ENCODE peak calls at places on chromosomes 5 and 9, in six cellular contexts. E, M, J, I, H and Q are unnamed samples.

GRCh38 chr5:139268364-139269202 is 25.0 kb upstream of the MATR3 start:
- DNase-seq in H (peak), J (no peak), I (no peak), M (no peak), E (no peak), Q (no peak)

GRCh38 chr9:125789196-125789595 is 42.0 kb downstream of the PBX3 start:
- DNase-seq in E (no peak), I (no peak), J (no peak), H (no peak), M (no peak), Q (no peak)

GRCh38 chr9:7461791-7462190 is 337.8 kb downstream of the DMAC1 start:
- DNase-seq in M (no peak), H (no peak), J (no peak), I (no peak), E (no peak), Q (no peak)

GRCh38 chr5:142659405-142659804 is 26.5 kb downstream of the FGF1 start:
- DNase-seq in E (no peak), H (no peak), I (no peak), M (no peak), J (no peak), Q (no peak)

GRCh38 chr5:154309361-154309725 is 118.8 kb downstream of the GALNT10 start:
- DNase-seq in J (no peak), H (no peak), M (no peak), I (peak), E (no peak), Q (no peak)

GRCh38 chr9:114606068-114606467 is 5.0 kb upstream of the TMEM268 start:
- DNase-seq in M (no peak), E (no peak), I (no peak), J (no peak), H (no peak), Q (peak)

GRCh38 chr5:44779167-44779566 is 29.6 kb upstream of the MRPS30 start:
- DNase-seq in H (no peak), J (no peak), E (no peak), M (no peak), I (no peak), Q (no peak)

GRCh38 chr9:110942522-110942921 is 95.7 kb downstream of the LPAR1 start:
- DNase-seq in H (no peak), E (no peak), M (no peak), J (no peak), I (peak), Q (peak)

GRCh38 chr5:174876-175465 is 16.3 kb upstream of the LRRC14B start:
- DNase-seq in I (no peak), E (no peak), J (no peak), H (no peak), M (no peak), Q (no peak)

GRCh38 chr5:55498466-55498865 is 36.3 kb downstream of the PLPP1 start:
- DNase-seq in H (no peak), I (no peak), M (no peak), E (no peak), J (no peak), Q (no peak)

GRCh38 chr5:102866315-102866693 is 111.2 kb downstream of the PAM start:
- DNase-seq in J (no peak), M (no peak), I (no peak), H (no peak), E (no peak), Q (no peak)

GRCh38 chr9:69500925-69501324 is 171.2 kb downstream of the APBA1 start:
- DNase-seq in I (no peak), J (no peak), H (no peak), E (no peak), M (no peak), Q (no peak)

GRCh38 chr5:123882946-123883345 is 371.0 kb downstream of the CSNK1G3 start:
- DNase-seq in H (no peak), J (no peak), I (no peak), M (no peak), E (no peak), Q (no peak)

GRCh38 chr5:139648205-139649081 is at the start of gene CXXC5:
- DNase-seq in E (peak), H (peak), M (peak), J (peak), I (peak), Q (no peak)

GRCh38 chr5:181233436-181234115 is 10.1 kb downstream of the RACK1 start:
- DNase-seq in H (no peak), E (no peak), J (no peak), M (no peak), I (no peak), Q (no peak)

GRCh38 chr5:19388391-19388790 is 599.6 kb downstream of the CDH18 start:
- DNase-seq in I (no peak), J (no peak), H (no peak), M (no peak), E (no peak), Q (no peak)

GRCh38 chr5:104412649-104413240 is 850.2 kb upstream of the NUDT12 start:
- DNase-seq in H (no peak), I (no peak), J (no peak), M (no peak), E (no peak), Q (peak)

GRCh38 chr9:447230-448025 is 232.8 kb downstream of the DOCK8 start:
- DNase-seq in E (peak), I (no peak), H (no peak), M (no peak), J (no peak), Q (no peak)

GRCh38 chr5:21776466-21776865 is 1076.7 kb downstream of the CDH12 start:
- DNase-seq in H (no peak), J (no peak), M (no peak), I (no peak), E (no peak), Q (no peak)

GRCh38 chr5:151234476-151235238 is 10.8 kb upstream of the CCDC69 start:
- DNase-seq in I (peak), M (no peak), E (no peak), J (peak), H (no peak), Q (no peak)

GRCh38 chr5:55363861-55364260 is 56.1 kb downstream of the MTREX start:
- DNase-seq in J (no peak), E (no peak), M (no peak), H (no peak), I (no peak), Q (no peak)

GRCh38 chr9:69888876-69889585 is 68.4 kb downstream of the CFAP95 start:
- DNase-seq in J (no peak), E (no peak), M (no peak), H (no peak), I (no peak), Q (no peak)

GRCh38 chr5:56409331-56410190 is 176.4 kb upstream of the ANKRD55 start:
- DNase-seq in J (peak), H (no peak), E (no peak), I (peak), M (no peak), Q (peak)

GRCh38 chr5:57598756-57599155 is 116.1 kb upstream of the ACTBL2 start:
- DNase-seq in M (no peak), E (no peak), I (peak), H (no peak), J (no peak), Q (peak)

GRCh38 chr5:31470608-31471007 is 61.3 kb downstream of the DROSHA start:
- DNase-seq in J (peak), I (peak), E (no peak), H (no peak), M (no peak), Q (no peak)

GRCh38 chr5:107675201-107675600 is 4.5 kb upstream of the EFNA5 start:
- DNase-seq in I (no peak), H (no peak), J (no peak), M (no peak), E (no peak), Q (no peak)